ENCODE peak calls at places on chromosomes 2 and 18, in ten cellular contexts. One of them, this sample, is unnamed.

GRCh38 chr2:174337337-174338154 is 2.8 kb downstream of the SP9 start:
- DNase-seq in AG10803: peak
- DNase-seq in tibial artery: no peak
- DNase-seq in mammary epithelial cell: peak
- DNase-seq in body of pancreas: no peak
- DNase-seq in brain microvascular endothelial cell: no peak
- DNase-seq in CD4-positive, alpha-beta T cell: no peak
- DNase-seq in endothelial cell: peak
- DNase-seq in GM23338: peak
- DNase-seq in PC-9: no peak
- DNase-seq in this sample: peak

GRCh38 chr2:150587547-150588209 is 100.2 kb upstream of the RND3 start:
- DNase-seq in AG10803: peak
- DNase-seq in tibial artery: no peak
- DNase-seq in mammary epithelial cell: no peak
- DNase-seq in body of pancreas: no peak
- DNase-seq in brain microvascular endothelial cell: no peak
- DNase-seq in CD4-positive, alpha-beta T cell: no peak
- DNase-seq in endothelial cell: no peak
- DNase-seq in GM23338: peak
- DNase-seq in PC-9: no peak
- DNase-seq in this sample: no peak

GRCh38 chr18:62365420-62365819 is 40.3 kb downstream of the TNFRSF11A start:
- DNase-seq in AG10803: no peak
- DNase-seq in tibial artery: no peak
- DNase-seq in mammary epithelial cell: no peak
- DNase-seq in body of pancreas: no peak
- DNase-seq in brain microvascular endothelial cell: no peak
- DNase-seq in CD4-positive, alpha-beta T cell: no peak
- DNase-seq in endothelial cell: no peak
- DNase-seq in GM23338: no peak
- DNase-seq in PC-9: no peak
- DNase-seq in this sample: peak

GRCh38 chr2:36339819-36340218 is 15.8 kb upstream of the CRIM1 start:
- DNase-seq in AG10803: peak
- DNase-seq in tibial artery: no peak
- DNase-seq in mammary epithelial cell: no peak
- DNase-seq in body of pancreas: no peak
- DNase-seq in brain microvascular endothelial cell: no peak
- DNase-seq in CD4-positive, alpha-beta T cell: no peak
- DNase-seq in endothelial cell: no peak
- DNase-seq in GM23338: no peak
- DNase-seq in PC-9: peak
- DNase-seq in this sample: no peak

GRCh38 chr2:10273215-10274175 is 29.2 kb upstream of the HPCAL1 start:
- DNase-seq in AG10803: no peak
- DNase-seq in tibial artery: peak
- DNase-seq in mammary epithelial cell: no peak
- DNase-seq in body of pancreas: no peak
- DNase-seq in brain microvascular endothelial cell: no peak
- DNase-seq in CD4-positive, alpha-beta T cell: no peak
- DNase-seq in endothelial cell: no peak
- DNase-seq in GM23338: no peak
- DNase-seq in PC-9: no peak
- DNase-seq in this sample: no peak

GRCh38 chr2:27051902-27052645 is 606 bp downstream of the AGBL5 start:
- DNase-seq in AG10803: no peak
- DNase-seq in tibial artery: peak
- DNase-seq in mammary epithelial cell: no peak
- DNase-seq in body of pancreas: peak
- DNase-seq in brain microvascular endothelial cell: no peak
- DNase-seq in CD4-positive, alpha-beta T cell: no peak
- DNase-seq in endothelial cell: no peak
- DNase-seq in GM23338: peak
- DNase-seq in PC-9: no peak
- DNase-seq in this sample: peak

GRCh38 chr2:229443869-229444268 is 172.8 kb upstream of the PID1 start:
- DNase-seq in AG10803: no peak
- DNase-seq in tibial artery: no peak
- DNase-seq in mammary epithelial cell: no peak
- DNase-seq in body of pancreas: no peak
- DNase-seq in brain microvascular endothelial cell: no peak
- DNase-seq in CD4-positive, alpha-beta T cell: no peak
- DNase-seq in endothelial cell: no peak
- DNase-seq in GM23338: no peak
- DNase-seq in PC-9: no peak
- DNase-seq in this sample: no peak

GRCh38 chr2:165793161-165793778 is 777 bp downstream of the GALNT3 start:
- DNase-seq in AG10803: no peak
- DNase-seq in tibial artery: no peak
- DNase-seq in mammary epithelial cell: peak
- DNase-seq in body of pancreas: peak
- DNase-seq in brain microvascular endothelial cell: peak
- DNase-seq in CD4-positive, alpha-beta T cell: no peak
- DNase-seq in endothelial cell: peak
- DNase-seq in GM23338: peak
- DNase-seq in PC-9: peak
- DNase-seq in this sample: peak

GRCh38 chr2:60899230-60899891 is 18.0 kb downstream of the REL start:
- DNase-seq in AG10803: no peak
- DNase-seq in tibial artery: no peak
- DNase-seq in mammary epithelial cell: peak
- DNase-seq in body of pancreas: no peak
- DNase-seq in brain microvascular endothelial cell: no peak
- DNase-seq in CD4-positive, alpha-beta T cell: no peak
- DNase-seq in endothelial cell: no peak
- DNase-seq in GM23338: no peak
- DNase-seq in PC-9: no peak
- DNase-seq in this sample: peak

GRCh38 chr2:71129891-71130324 is at the start of gene MCEE:
- DNase-seq in AG10803: peak
- DNase-seq in tibial artery: peak
- DNase-seq in mammary epithelial cell: peak
- DNase-seq in body of pancreas: peak
- DNase-seq in brain microvascular endothelial cell: peak
- DNase-seq in CD4-positive, alpha-beta T cell: peak
- DNase-seq in endothelial cell: peak
- DNase-seq in GM23338: peak
- DNase-seq in PC-9: peak
- DNase-seq in this sample: peak

GRCh38 chr2:239027431-239028252 is 179.8 kb downstream of the TWIST2 start:
- DNase-seq in AG10803: peak
- DNase-seq in tibial artery: peak
- DNase-seq in mammary epithelial cell: no peak
- DNase-seq in body of pancreas: no peak
- DNase-seq in brain microvascular endothelial cell: no peak
- DNase-seq in CD4-positive, alpha-beta T cell: no peak
- DNase-seq in endothelial cell: no peak
- DNase-seq in GM23338: no peak
- DNase-seq in PC-9: no peak
- DNase-seq in this sample: no peak

GRCh38 chr2:9791711-9792110 is 51.6 kb upstream of the TAF1B start:
- DNase-seq in AG10803: no peak
- DNase-seq in tibial artery: peak
- DNase-seq in mammary epithelial cell: no peak
- DNase-seq in body of pancreas: no peak
- DNase-seq in brain microvascular endothelial cell: no peak
- DNase-seq in CD4-positive, alpha-beta T cell: no peak
- DNase-seq in endothelial cell: no peak
- DNase-seq in GM23338: no peak
- DNase-seq in PC-9: no peak
- DNase-seq in this sample: no peak

GRCh38 chr2:119490653-119491195 is 33.6 kb downstream of the SCTR start:
- DNase-seq in AG10803: no peak
- DNase-seq in tibial artery: peak
- DNase-seq in mammary epithelial cell: no peak
- DNase-seq in body of pancreas: no peak
- DNase-seq in brain microvascular endothelial cell: no peak
- DNase-seq in CD4-positive, alpha-beta T cell: no peak
- DNase-seq in endothelial cell: no peak
- DNase-seq in GM23338: no peak
- DNase-seq in PC-9: no peak
- DNase-seq in this sample: no peak

GRCh38 chr2:181008418-181008817 is 28.0 kb downstream of the UBE2E3 start:
- DNase-seq in AG10803: no peak
- DNase-seq in tibial artery: no peak
- DNase-seq in mammary epithelial cell: no peak
- DNase-seq in body of pancreas: no peak
- DNase-seq in brain microvascular endothelial cell: peak
- DNase-seq in CD4-positive, alpha-beta T cell: no peak
- DNase-seq in endothelial cell: peak
- DNase-seq in GM23338: peak
- DNase-seq in PC-9: no peak
- DNase-seq in this sample: no peak

GRCh38 chr2:215377283-215377682 is 58.6 kb downstream of the FN1 start:
- DNase-seq in AG10803: no peak
- DNase-seq in tibial artery: no peak
- DNase-seq in mammary epithelial cell: no peak
- DNase-seq in body of pancreas: no peak
- DNase-seq in brain microvascular endothelial cell: peak
- DNase-seq in CD4-positive, alpha-beta T cell: no peak
- DNase-seq in endothelial cell: no peak
- DNase-seq in GM23338: no peak
- DNase-seq in PC-9: no peak
- DNase-seq in this sample: no peak

GRCh38 chr18:74498712-74499629 is 2.8 kb downstream of the CNDP2 start:
- DNase-seq in AG10803: peak
- DNase-seq in tibial artery: peak
- DNase-seq in mammary epithelial cell: no peak
- DNase-seq in body of pancreas: peak
- DNase-seq in brain microvascular endothelial cell: no peak
- DNase-seq in CD4-positive, alpha-beta T cell: peak
- DNase-seq in endothelial cell: no peak
- DNase-seq in GM23338: no peak
- DNase-seq in PC-9: no peak
- DNase-seq in this sample: peak

GRCh38 chr18:59376351-59376935 is 17.4 kb upstream of the LMAN1 start:
- DNase-seq in AG10803: no peak
- DNase-seq in tibial artery: no peak
- DNase-seq in mammary epithelial cell: no peak
- DNase-seq in body of pancreas: no peak
- DNase-seq in brain microvascular endothelial cell: no peak
- DNase-seq in CD4-positive, alpha-beta T cell: no peak
- DNase-seq in endothelial cell: no peak
- DNase-seq in GM23338: no peak
- DNase-seq in PC-9: no peak
- DNase-seq in this sample: no peak

GRCh38 chr2:96113367-96113677 is 3.0 kb downstream of the ADRA2B start:
- DNase-seq in AG10803: no peak
- DNase-seq in tibial artery: no peak
- DNase-seq in mammary epithelial cell: no peak
- DNase-seq in body of pancreas: no peak
- DNase-seq in brain microvascular endothelial cell: no peak
- DNase-seq in CD4-positive, alpha-beta T cell: no peak
- DNase-seq in endothelial cell: no peak
- DNase-seq in GM23338: peak
- DNase-seq in PC-9: no peak
- DNase-seq in this sample: peak
- TF ChIP-seq CTCF in AG10803: no peak
- TF ChIP-seq CTCF in tibial artery: no peak
- TF ChIP-seq CTCF in mammary epithelial cell: no peak
- TF ChIP-seq CTCF in body of pancreas: no peak
- TF ChIP-seq CTCF in brain microvascular endothelial cell: peak
- TF ChIP-seq CTCF in CD4-positive, alpha-beta T cell: no peak
- TF ChIP-seq CTCF in endothelial cell: no peak
- TF ChIP-seq CTCF in GM23338: peak
- TF ChIP-seq CTCF in PC-9: peak
- TF ChIP-seq CTCF in this sample: no peak

GRCh38 chr2:159118859-159119510 is 150.5 kb downstream of the TANC1 start:
- DNase-seq in AG10803: no peak
- DNase-seq in tibial artery: no peak
- DNase-seq in mammary epithelial cell: no peak
- DNase-seq in body of pancreas: no peak
- DNase-seq in brain microvascular endothelial cell: no peak
- DNase-seq in CD4-positive, alpha-beta T cell: no peak
- DNase-seq in endothelial cell: no peak
- DNase-seq in GM23338: no peak
- DNase-seq in PC-9: no peak
- DNase-seq in this sample: no peak
- TF ChIP-seq CTCF in AG10803: no peak
- TF ChIP-seq CTCF in tibial artery: no peak
- TF ChIP-seq CTCF in mammary epithelial cell: no peak
- TF ChIP-seq CTCF in body of pancreas: no peak
- TF ChIP-seq CTCF in brain microvascular endothelial cell: no peak
- TF ChIP-seq CTCF in CD4-positive, alpha-beta T cell: no peak
- TF ChIP-seq CTCF in endothelial cell: peak
- TF ChIP-seq CTCF in GM23338: no peak
- TF ChIP-seq CTCF in PC-9: peak
- TF ChIP-seq CTCF in this sample: peak

GRCh38 chr2:11583840-11584529 is 50.1 kb downstream of the GREB1 start:
- DNase-seq in AG10803: peak
- DNase-seq in tibial artery: no peak
- DNase-seq in mammary epithelial cell: peak
- DNase-seq in body of pancreas: peak
- DNase-seq in brain microvascular endothelial cell: peak
- DNase-seq in CD4-positive, alpha-beta T cell: peak
- DNase-seq in endothelial cell: peak
- DNase-seq in GM23338: peak
- DNase-seq in PC-9: peak
- DNase-seq in this sample: peak
- TF ChIP-seq CTCF in AG10803: peak
- TF ChIP-seq CTCF in tibial artery: peak
- TF ChIP-seq CTCF in mammary epithelial cell: peak
- TF ChIP-seq CTCF in body of pancreas: peak
- TF ChIP-seq CTCF in brain microvascular endothelial cell: peak
- TF ChIP-seq CTCF in CD4-positive, alpha-beta T cell: peak
- TF ChIP-seq CTCF in endothelial cell: peak
- TF ChIP-seq CTCF in GM23338: peak
- TF ChIP-seq CTCF in PC-9: peak
- TF ChIP-seq CTCF in this sample: peak

DNA sequence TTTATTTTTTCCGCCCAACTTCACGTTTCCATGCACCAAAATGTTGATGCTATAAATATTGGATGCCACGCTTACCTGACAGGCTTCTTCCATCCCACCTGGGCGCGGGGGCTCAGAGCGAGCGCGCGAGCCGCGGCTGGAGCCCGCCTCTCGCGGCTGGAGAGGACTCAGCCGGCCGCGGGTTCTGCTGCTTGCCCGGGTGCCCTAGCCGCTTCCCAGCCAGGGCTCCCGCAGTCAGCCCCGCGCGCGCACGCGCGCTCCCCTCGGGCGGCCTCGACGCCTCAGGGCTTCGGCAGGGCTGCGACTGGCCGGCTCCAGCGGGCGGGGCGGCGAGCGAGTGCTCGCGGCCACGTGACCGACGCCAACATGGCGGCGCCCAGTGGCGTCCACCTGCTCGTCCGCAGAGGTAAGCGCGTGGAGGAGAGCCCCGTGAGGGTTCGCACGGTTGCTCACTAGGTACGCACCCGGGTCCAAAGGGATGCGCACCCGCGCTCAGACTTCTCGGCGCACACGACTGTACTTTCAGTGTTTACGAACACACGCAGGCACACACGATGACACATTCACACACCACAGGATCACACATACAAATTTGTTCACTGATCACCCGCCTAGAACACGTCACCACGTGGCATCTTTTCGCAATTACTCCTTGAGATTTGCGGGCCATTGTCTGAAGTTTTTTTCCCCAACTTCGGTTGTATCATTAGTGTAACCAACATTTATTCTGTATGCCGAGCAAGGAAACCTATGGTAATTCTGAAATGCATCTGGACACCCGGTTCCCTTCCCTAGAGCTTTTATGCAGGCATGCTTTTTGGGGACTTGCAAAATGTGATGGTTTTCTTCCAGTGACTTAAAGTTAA is at the start of gene METAP1D:
- DNase-seq in AG10803: peak
- DNase-seq in tibial artery: peak
- DNase-seq in mammary epithelial cell: peak
- DNase-seq in body of pancreas: peak
- DNase-seq in brain microvascular endothelial cell: peak
- DNase-seq in CD4-positive, alpha-beta T cell: peak
- DNase-seq in endothelial cell: peak
- DNase-seq in GM23338: peak
- DNase-seq in PC-9: peak
- DNase-seq in this sample: peak
- TF ChIP-seq CTCF in AG10803: no peak
- TF ChIP-seq CTCF in tibial artery: no peak
- TF ChIP-seq CTCF in mammary epithelial cell: no peak
- TF ChIP-seq CTCF in body of pancreas: no peak
- TF ChIP-seq CTCF in brain microvascular endothelial cell: no peak
- TF ChIP-seq CTCF in CD4-positive, alpha-beta T cell: no peak
- TF ChIP-seq CTCF in endothelial cell: no peak
- TF ChIP-seq CTCF in GM23338: no peak
- TF ChIP-seq CTCF in PC-9: no peak
- TF ChIP-seq CTCF in this sample: no peak